ENCODE peak calls at places on chromosomes 5 and 9, in eight cellular contexts. I is GM12891; G is fibroblast of gingiva; Z is stimulated activated CD8-positive, alpha-beta memory T cell treated with anti-CD3 and anti-CD28 coated beads, Interleukin-15, amount 100 ng/mL, for 1 hour; E is NCI-H2081; P is transverse colon; D is mesothelial cell of epicardium; A is stimulated activated CD4-positive, alpha-beta T cell treated with anti-CD3 and anti-CD28 coated beads, Interleukin-12 subunit alpha, Interleukin-12 subunit beta, amount 100 ng/mL, for 4 hours. H is an unnamed sample.

GRCh38 chr9:33881635-33882034 is 64.7 kb downstream of the UBE2R2 start:
- DNase-seq in Z (no peak), P (no peak), A (no peak), E (no peak), D (no peak), G (no peak), I (no peak), H (no peak)

GRCh38 chr5:98813755-98814154 is 40.3 kb downstream of the RGMB start:
- DNase-seq in P (no peak), A (no peak), E (no peak), D (no peak), Z (no peak), G (no peak), I (no peak), H (no peak)

GRCh38 chr9:82313697-82314096 is 325.1 kb downstream of the SPATA31D1 start:
- DNase-seq in A (no peak), D (no peak), I (no peak), E (no peak), P (no peak), Z (no peak), G (no peak), H (no peak)

GRCh38 chr5:38404667-38405276 is 146.4 kb downstream of the EGFLAM start:
- DNase-seq in I (no peak), D (no peak), E (no peak), G (no peak), P (no peak), A (no peak), Z (no peak), H (no peak)

GRCh38 chr5:103829585-103829984 is 267.0 kb upstream of the NUDT12 start:
- DNase-seq in E (no peak), Z (no peak), D (no peak), P (no peak), G (no peak), A (no peak), I (no peak), H (no peak)

GRCh38 chr5:10502578-10502977 is 60.9 kb downstream of the ROPN1L start:
- DNase-seq in Z (no peak), G (no peak), E (no peak), A (no peak), P (no peak), D (no peak), I (no peak), H (no peak)

GRCh38 chr5:158194561-158194961 is 335.6 kb upstream of the CLINT1 start:
- DNase-seq in Z (no peak), I (no peak), E (no peak), A (no peak), P (no peak), D (no peak), G (no peak), H (no peak)

GRCh38 chr5:60529001-60529400 is 171.0 kb downstream of the DEPDC1B start:
- DNase-seq in D (no peak), I (no peak), G (no peak), A (no peak), P (no peak), E (no peak), Z (no peak), H (no peak)

GRCh38 chr9:72674961-72675360 is 153.6 kb downstream of the TMC1 start:
- DNase-seq in A (no peak), D (no peak), P (no peak), G (no peak), E (no peak), I (no peak), Z (no peak), H (no peak)

GRCh38 chr9:116154334-116154975 is 864 bp downstream of the PAPPA start:
- DNase-seq in Z (no peak), E (peak), P (no peak), G (no peak), D (no peak), A (no peak), I (peak), H (peak)

GRCh38 chr5:568061-568781 is 43.9 kb upstream of the CEP72 start:
- DNase-seq in P (no peak), D (no peak), A (no peak), I (no peak), E (no peak), Z (no peak), G (no peak), H (no peak)

GRCh38 chr5:125341436-125341835 is 595.0 kb upstream of the ZNF608 start:
- DNase-seq in G (no peak), A (no peak), D (no peak), E (no peak), P (no peak), I (no peak), Z (no peak), H (no peak)

GRCh38 chr5:131766689-131767088 is 30.1 kb downstream of the FNIP1 start:
- DNase-seq in A (no peak), Z (no peak), P (no peak), E (no peak), D (no peak), G (no peak), I (no peak), H (no peak)

GRCh38 chr9:128818839-128819715 is 777 bp downstream of the ENDOG start:
- DNase-seq in A (peak), I (peak), P (peak), Z (no peak), G (no peak), D (no peak), E (no peak), H (peak)

GRCh38 chr5:6666762-6667161 is 33.5 kb downstream of the SRD5A1 start:
- DNase-seq in A (no peak), D (no peak), E (no peak), G (no peak), P (no peak), I (no peak), Z (no peak), H (no peak)

GRCh38 chr5:122457178-122457826 is 145.3 kb downstream of the SNCAIP start:
- DNase-seq in I (no peak), G (no peak), Z (no peak), A (no peak), E (no peak), D (no peak), P (no peak), H (no peak)

GRCh38 chr9:88837731-88838130 is 153.5 kb upstream of the S1PR3 start:
- DNase-seq in P (no peak), D (no peak), I (no peak), E (no peak), G (no peak), A (no peak), Z (no peak), H (no peak)

GRCh38 chr5:178469975-178470692 is 120.1 kb downstream of the COL23A1 start:
- DNase-seq in I (no peak), P (no peak), Z (no peak), A (no peak), G (no peak), E (no peak), D (no peak), H (no peak)

H was measured in COR-L47.